ENCODE peak calls at places on chromosomes 2 and 18, in ten cellular contexts. One of them, this sample, is unnamed.

GRCh38 chr2:100782376-100782878 is 37.5 kb upstream of the NPAS2 start:
- DNase-seq in HCT116: no peak
- DNase-seq in HTR-8/SVneo: no peak
- DNase-seq in Peyer's patch: no peak
- DNase-seq in fibroblast of the conjunctiva: no peak
- DNase-seq in GM12878: no peak
- DNase-seq in GM23248: no peak
- DNase-seq in AG04449: no peak
- DNase-seq in RPMI8226: no peak
- DNase-seq in osteocyte: no peak
- DNase-seq in this sample: no peak

GRCh38 chr2:191202209-191202721 is 42.9 kb upstream of the MYO1B start:
- DNase-seq in Peyer's patch: no peak
- DNase-seq in HCT116: no peak
- DNase-seq in GM23248: peak
- DNase-seq in AG04449: peak
- DNase-seq in fibroblast of the conjunctiva: no peak
- DNase-seq in HTR-8/SVneo: peak
- DNase-seq in osteocyte: no peak
- DNase-seq in GM12878: no peak
- DNase-seq in RPMI8226: no peak
- DNase-seq in this sample: peak

GRCh38 chr2:9473308-9473984 is 905 bp upstream of the IAH1 start:
- DNase-seq in AG04449: no peak
- DNase-seq in fibroblast of the conjunctiva: no peak
- DNase-seq in GM23248: no peak
- DNase-seq in Peyer's patch: peak
- DNase-seq in osteocyte: no peak
- DNase-seq in RPMI8226: peak
- DNase-seq in HTR-8/SVneo: no peak
- DNase-seq in HCT116: no peak
- DNase-seq in GM12878: no peak
- DNase-seq in this sample: no peak

GRCh38 chr2:102478686-102479470 is 5.9 kb downstream of the SLC9A4 start:
- DNase-seq in AG04449: no peak
- DNase-seq in GM12878: no peak
- DNase-seq in RPMI8226: no peak
- DNase-seq in GM23248: no peak
- DNase-seq in osteocyte: peak
- DNase-seq in HCT116: no peak
- DNase-seq in fibroblast of the conjunctiva: no peak
- DNase-seq in HTR-8/SVneo: no peak
- DNase-seq in Peyer's patch: no peak
- DNase-seq in this sample: no peak

GRCh38 chr2:8515864-8516533 is 165.9 kb upstream of the ID2 start:
- DNase-seq in GM23248: no peak
- DNase-seq in GM12878: peak
- DNase-seq in RPMI8226: peak
- DNase-seq in HCT116: no peak
- DNase-seq in fibroblast of the conjunctiva: no peak
- DNase-seq in Peyer's patch: no peak
- DNase-seq in AG04449: no peak
- DNase-seq in HTR-8/SVneo: no peak
- DNase-seq in osteocyte: no peak
- DNase-seq in this sample: no peak

GRCh38 chr2:215363039-215363438 is 51.2 kb downstream of the ATIC start:
- DNase-seq in AG04449: no peak
- DNase-seq in RPMI8226: no peak
- DNase-seq in HTR-8/SVneo: no peak
- DNase-seq in fibroblast of the conjunctiva: no peak
- DNase-seq in osteocyte: no peak
- DNase-seq in HCT116: no peak
- DNase-seq in Peyer's patch: no peak
- DNase-seq in GM12878: no peak
- DNase-seq in GM23248: peak
- DNase-seq in this sample: no peak

GRCh38 chr2:241980193-241980592 is 110.7 kb downstream of the RTP5 start:
- DNase-seq in Peyer's patch: peak
- DNase-seq in HTR-8/SVneo: no peak
- DNase-seq in GM12878: no peak
- DNase-seq in RPMI8226: no peak
- DNase-seq in GM23248: no peak
- DNase-seq in osteocyte: no peak
- DNase-seq in AG04449: no peak
- DNase-seq in HCT116: no peak
- DNase-seq in fibroblast of the conjunctiva: no peak
- DNase-seq in this sample: no peak

GRCh38 chr2:136420346-136420745 is 302.4 kb upstream of the CXCR4 start:
- DNase-seq in HTR-8/SVneo: no peak
- DNase-seq in AG04449: no peak
- DNase-seq in osteocyte: no peak
- DNase-seq in RPMI8226: no peak
- DNase-seq in GM23248: no peak
- DNase-seq in GM12878: no peak
- DNase-seq in HCT116: no peak
- DNase-seq in fibroblast of the conjunctiva: no peak
- DNase-seq in Peyer's patch: no peak
- DNase-seq in this sample: no peak

GRCh38 chr18:72692086-72692485 is 147.9 kb upstream of the CBLN2 start:
- DNase-seq in osteocyte: no peak
- DNase-seq in fibroblast of the conjunctiva: no peak
- DNase-seq in GM12878: no peak
- DNase-seq in HTR-8/SVneo: no peak
- DNase-seq in AG04449: no peak
- DNase-seq in GM23248: no peak
- DNase-seq in HCT116: no peak
- DNase-seq in Peyer's patch: no peak
- DNase-seq in RPMI8226: no peak
- DNase-seq in this sample: no peak

GRCh38 chr2:191176801-191177438 is 26.1 kb upstream of the STAT4 start:
- DNase-seq in GM23248: no peak
- DNase-seq in osteocyte: no peak
- DNase-seq in HCT116: no peak
- DNase-seq in Peyer's patch: no peak
- DNase-seq in AG04449: no peak
- DNase-seq in fibroblast of the conjunctiva: no peak
- DNase-seq in GM12878: no peak
- DNase-seq in HTR-8/SVneo: no peak
- DNase-seq in RPMI8226: no peak
- DNase-seq in this sample: no peak

GRCh38 chr2:163347982-163348842 is 387.6 kb downstream of the FIGN start:
- DNase-seq in fibroblast of the conjunctiva: peak
- DNase-seq in GM23248: no peak
- DNase-seq in HTR-8/SVneo: peak
- DNase-seq in GM12878: no peak
- DNase-seq in Peyer's patch: peak
- DNase-seq in AG04449: peak
- DNase-seq in HCT116: peak
- DNase-seq in osteocyte: peak
- DNase-seq in RPMI8226: no peak
- DNase-seq in this sample: no peak

GRCh38 chr2:135745545-135745944 is 3.9 kb downstream of the UBXN4 start:
- DNase-seq in fibroblast of the conjunctiva: peak
- DNase-seq in HTR-8/SVneo: peak
- DNase-seq in Peyer's patch: no peak
- DNase-seq in osteocyte: no peak
- DNase-seq in AG04449: peak
- DNase-seq in GM12878: no peak
- DNase-seq in GM23248: peak
- DNase-seq in HCT116: no peak
- DNase-seq in RPMI8226: no peak
- DNase-seq in this sample: no peak

GRCh38 chr18:68724021-68724420 is 9.1 kb upstream of the TMX3 start:
- DNase-seq in fibroblast of the conjunctiva: no peak
- DNase-seq in GM23248: no peak
- DNase-seq in osteocyte: no peak
- DNase-seq in RPMI8226: no peak
- DNase-seq in HCT116: no peak
- DNase-seq in Peyer's patch: no peak
- DNase-seq in HTR-8/SVneo: no peak
- DNase-seq in GM12878: no peak
- DNase-seq in AG04449: no peak
- DNase-seq in this sample: no peak

GRCh38 chr18:37519506-37520135 is 46.0 kb downstream of the CELF4 start:
- DNase-seq in GM12878: no peak
- DNase-seq in RPMI8226: no peak
- DNase-seq in Peyer's patch: no peak
- DNase-seq in HCT116: no peak
- DNase-seq in AG04449: no peak
- DNase-seq in GM23248: no peak
- DNase-seq in HTR-8/SVneo: no peak
- DNase-seq in osteocyte: no peak
- DNase-seq in fibroblast of the conjunctiva: no peak
- DNase-seq in this sample: no peak

GRCh38 chr18:64765908-64766307 is 617.0 kb upstream of the LINC00305 start:
- DNase-seq in osteocyte: no peak
- DNase-seq in HCT116: no peak
- DNase-seq in GM23248: no peak
- DNase-seq in HTR-8/SVneo: no peak
- DNase-seq in RPMI8226: no peak
- DNase-seq in AG04449: no peak
- DNase-seq in fibroblast of the conjunctiva: no peak
- DNase-seq in GM12878: no peak
- DNase-seq in Peyer's patch: no peak
- DNase-seq in this sample: no peak

GRCh38 chr18:2857491-2858063 is 10.8 kb downstream of the EMILIN2 start:
- DNase-seq in osteocyte: peak
- DNase-seq in GM12878: no peak
- DNase-seq in HCT116: no peak
- DNase-seq in RPMI8226: no peak
- DNase-seq in fibroblast of the conjunctiva: peak
- DNase-seq in Peyer's patch: peak
- DNase-seq in HTR-8/SVneo: no peak
- DNase-seq in GM23248: peak
- DNase-seq in AG04449: peak
- DNase-seq in this sample: no peak

GRCh38 chr2:43246641-43247040 is 20.2 kb upstream of the ZFP36L2 start:
- DNase-seq in RPMI8226: no peak
- DNase-seq in HTR-8/SVneo: no peak
- DNase-seq in osteocyte: no peak
- DNase-seq in Peyer's patch: no peak
- DNase-seq in fibroblast of the conjunctiva: no peak
- DNase-seq in AG04449: no peak
- DNase-seq in GM23248: no peak
- DNase-seq in HCT116: no peak
- DNase-seq in GM12878: no peak
- DNase-seq in this sample: no peak

GRCh38 chr2:120736955-120737801 is 1.5 kb downstream of the GLI2 start:
- DNase-seq in RPMI8226: peak
- DNase-seq in HTR-8/SVneo: peak
- DNase-seq in GM12878: no peak
- DNase-seq in fibroblast of the conjunctiva: peak
- DNase-seq in osteocyte: peak
- DNase-seq in GM23248: peak
- DNase-seq in AG04449: peak
- DNase-seq in Peyer's patch: peak
- DNase-seq in HCT116: no peak
- DNase-seq in this sample: no peak

GRCh38 chr18:58051765-58052460 is 7.9 kb downstream of the NEDD4L start:
- DNase-seq in HCT116: no peak
- DNase-seq in AG04449: no peak
- DNase-seq in osteocyte: no peak
- DNase-seq in fibroblast of the conjunctiva: no peak
- DNase-seq in Peyer's patch: no peak
- DNase-seq in GM12878: no peak
- DNase-seq in RPMI8226: peak
- DNase-seq in HTR-8/SVneo: no peak
- DNase-seq in GM23248: peak
- DNase-seq in this sample: no peak

GRCh38 chr2:127423880-127424279 is 5.7 kb downstream of the PROC start:
- DNase-seq in HCT116: no peak
- DNase-seq in AG04449: no peak
- DNase-seq in GM12878: no peak
- DNase-seq in Peyer's patch: no peak
- DNase-seq in osteocyte: no peak
- DNase-seq in RPMI8226: no peak
- DNase-seq in HTR-8/SVneo: no peak
- DNase-seq in GM23248: no peak
- DNase-seq in fibroblast of the conjunctiva: no peak
- DNase-seq in this sample: no peak

GRCh38 chr2:222364280-222364895 is 60.0 kb upstream of the SGPP2 start:
- DNase-seq in fibroblast of the conjunctiva: no peak
- DNase-seq in AG04449: no peak
- DNase-seq in GM12878: no peak
- DNase-seq in GM23248: peak
- DNase-seq in RPMI8226: no peak
- DNase-seq in osteocyte: no peak
- DNase-seq in Peyer's patch: no peak
- DNase-seq in HCT116: no peak
- DNase-seq in HTR-8/SVneo: no peak
- DNase-seq in this sample: no peak

GRCh38 chr2:240558229-240558885 is 569 bp upstream of the ANKMY1 start:
- DNase-seq in RPMI8226: no peak
- DNase-seq in fibroblast of the conjunctiva: no peak
- DNase-seq in HTR-8/SVneo: no peak
- DNase-seq in AG04449: no peak
- DNase-seq in Peyer's patch: no peak
- DNase-seq in GM23248: no peak
- DNase-seq in GM12878: no peak
- DNase-seq in HCT116: no peak
- DNase-seq in osteocyte: no peak
- DNase-seq in this sample: no peak

GRCh38 chr18:76476665-76477561 is 18.1 kb downstream of the ZNF516 start:
- DNase-seq in fibroblast of the conjunctiva: peak
- DNase-seq in GM23248: peak
- DNase-seq in AG04449: peak
- DNase-seq in Peyer's patch: no peak
- DNase-seq in HCT116: no peak
- DNase-seq in RPMI8226: no peak
- DNase-seq in GM12878: no peak
- DNase-seq in HTR-8/SVneo: peak
- DNase-seq in osteocyte: no peak
- DNase-seq in this sample: no peak

GRCh38 chr2:72738096-72738495 is 87.7 kb downstream of the EXOC6B start:
- DNase-seq in AG04449: no peak
- DNase-seq in GM12878: no peak
- DNase-seq in RPMI8226: no peak
- DNase-seq in HTR-8/SVneo: no peak
- DNase-seq in osteocyte: no peak
- DNase-seq in fibroblast of the conjunctiva: no peak
- DNase-seq in Peyer's patch: no peak
- DNase-seq in HCT116: no peak
- DNase-seq in GM23248: peak
- DNase-seq in this sample: no peak

GRCh38 chr2:136242687-136243277 is 124.8 kb upstream of the CXCR4 start:
- DNase-seq in HTR-8/SVneo: no peak
- DNase-seq in GM12878: no peak
- DNase-seq in Peyer's patch: peak
- DNase-seq in fibroblast of the conjunctiva: no peak
- DNase-seq in GM23248: peak
- DNase-seq in HCT116: no peak
- DNase-seq in AG04449: no peak
- DNase-seq in osteocyte: no peak
- DNase-seq in RPMI8226: no peak
- DNase-seq in this sample: no peak

GRCh38 chr2:97911210-97911921 is 84.4 kb downstream of the TMEM131 start:
- DNase-seq in GM23248: peak
- DNase-seq in osteocyte: no peak
- DNase-seq in GM12878: peak
- DNase-seq in fibroblast of the conjunctiva: no peak
- DNase-seq in Peyer's patch: no peak
- DNase-seq in HTR-8/SVneo: no peak
- DNase-seq in AG04449: no peak
- DNase-seq in HCT116: no peak
- DNase-seq in RPMI8226: no peak
- DNase-seq in this sample: no peak

GRCh38 chr2:86249843-86250402 is 50.7 kb downstream of the MRPL35 start:
- DNase-seq in HTR-8/SVneo: no peak
- DNase-seq in osteocyte: no peak
- DNase-seq in RPMI8226: peak
- DNase-seq in fibroblast of the conjunctiva: peak
- DNase-seq in AG04449: no peak
- DNase-seq in GM23248: peak
- DNase-seq in Peyer's patch: peak
- DNase-seq in HCT116: no peak
- DNase-seq in GM12878: peak
- DNase-seq in this sample: no peak

GRCh38 chr2:191557841-191558240 is 120.1 kb upstream of the NABP1 start:
- DNase-seq in AG04449: no peak
- DNase-seq in HTR-8/SVneo: no peak
- DNase-seq in fibroblast of the conjunctiva: no peak
- DNase-seq in osteocyte: no peak
- DNase-seq in GM23248: no peak
- DNase-seq in HCT116: no peak
- DNase-seq in RPMI8226: no peak
- DNase-seq in GM12878: no peak
- DNase-seq in Peyer's patch: no peak
- DNase-seq in this sample: no peak

This sample was measured in keratinocyte.